ENCODE peak calls at places on chromosome 15, in nine cellular contexts. I is stimulated activated CD8-positive, alpha-beta memory T cell treated with anti-CD3 and anti-CD28 coated beads, Interleukin-4, amount 100 ng/mL, for 4 hours; O is T-helper 2 cell; G is keratinocyte; U is kidney glomerular epithelial cell; C is GM04503; L is pons; H is AG08395; W is CD4-positive, alpha-beta memory T cell. P is an unnamed sample.

GRCh38 chr15:56760186-56760585 is 26.9 kb upstream of the ZNF280D start:
- DNase-seq in W (no peak), G (peak; percentile 11), C (no peak), L (no peak), H (peak; percentile 8), I (no peak), O (no peak), U (no peak), P (peak; percentile 61)

GRCh38 chr15:72785452-72786243 is 2.1 kb upstream of the ADPGK start:
- DNase-seq in U (no peak), W (peak; percentile 54), L (peak; percentile 37), H (peak; percentile 50), I (peak; percentile 45), G (no peak), C (no peak), O (peak; percentile 40), P (peak; percentile 32)

GRCh38 chr15:68994149-68994548 is 20.3 kb upstream of the NOX5 start:
- DNase-seq in U (peak; percentile 69), H (peak; percentile 83), G (no peak), L (no peak), C (peak; percentile 72), W (no peak), I (no peak), O (no peak), P (peak; percentile 38)

GRCh38 chr15:75171408-75171807 is 30.3 kb upstream of the C15orf39 start:
- DNase-seq in C (peak; percentile 37), L (no peak), G (no peak), H (peak; percentile 59), U (peak; percentile 24), O (no peak), W (no peak), I (no peak), P (peak; percentile 24)

GRCh38 chr15:52031542-52031941 is 12.5 kb downstream of the MAPK6 start:
- DNase-seq in O (no peak), I (no peak), G (no peak), C (no peak), W (no peak), H (no peak), U (no peak), L (no peak), P (no peak)

GRCh38 chr15:80929225-80929624 is 60.4 kb downstream of the MESD start:
- DNase-seq in U (no peak), O (no peak), L (no peak), I (no peak), H (peak; percentile 86), G (no peak), C (peak; percentile 72), W (no peak), P (peak; percentile 68)

GRCh38 chr15:50556642-50557371 is 10.3 kb upstream of the USP50 start:
- DNase-seq in L (no peak), G (no peak), H (no peak), O (no peak), C (no peak), W (no peak), I (no peak), U (no peak), P (no peak)

GRCh38 chr15:93929375-93930094 is 301.8 kb upstream of the MCTP2 start:
- DNase-seq in I (no peak), L (peak; percentile 18), W (no peak), O (no peak), U (peak; percentile 9), G (peak; percentile 40), C (peak; percentile 65), H (peak; percentile 93), P (peak; percentile 17)

GRCh38 chr15:62430552-62430951 is 265.5 kb upstream of the C2CD4B start:
- DNase-seq in U (no peak), L (no peak), G (no peak), I (no peak), W (no peak), O (no peak), H (no peak), C (no peak), P (no peak)

GRCh38 chr15:41806291-41807181 is 21.4 kb upstream of the JMJD7 start:
- DNase-seq in I (no peak), O (no peak), L (no peak), W (no peak), U (peak; percentile 22), C (no peak), G (peak; percentile 98), H (no peak), P (no peak)

P was measured in AG09309.